ENCODE peak calls at places on chromosomes 13 and 19, in five cellular contexts. N is mucosa of descending colon, D is OCI-LY7, E is upper lobe of right lung, R is osteoblast. X is an unnamed sample. For H3K9me3, the result is how much of the 10 kb centered on the place peaks cover.

GRCh38 chr19:41784337-41785239 is 11.8 kb upstream of the CEACAM3 start:
- DNase-seq in N (peak), D (no peak), E (no peak), R (no peak), X (no peak)

GRCh38 chr13:27283906-27284523 is 13.4 kb downstream of the RASL11A start:
- DNase-seq in N (peak), D (peak), E (no peak), R (no peak), X (no peak)

GRCh38 chr13:39394811-39395685 is 207.9 kb downstream of the LHFPL6 start:
- DNase-seq in N (no peak), D (no peak), E (no peak), R (no peak), X (no peak)

GRCh38 chr19:35293733-35294309 is 1.9 kb downstream of the MAG start:
- DNase-seq in N (no peak), D (no peak), E (no peak), R (peak), X (no peak)

GRCh38 chr19:41872384-41872774 is 4.7 kb upstream of the CD79A start:
- DNase-seq in N (no peak), D (no peak), E (no peak), R (no peak), X (no peak)

GRCh38 chr13:66809496-66809895 is 420.6 kb downstream of the PCDH9 start:
- DNase-seq in N (no peak), D (no peak), E (no peak), R (no peak), X (no peak)

GRCh38 chr19:45814851-45815481 is at the start of gene RSPH6A:
- DNase-seq in N (no peak), D (no peak), E (no peak), R (peak), X (no peak)

GRCh38 chr19:45569619-45570421 is 14.8 kb downstream of the OPA3 start:
- DNase-seq in N (peak), D (peak), E (no peak), R (no peak), X (no peak)

GRCh38 chr13:114107686-114108081 is 24.7 kb downstream of the RASA3 start:
- DNase-seq in N (peak), D (no peak), E (peak), R (peak), X (no peak)

GRCh38 chr13:98454389-98454881 is 122.5 kb downstream of the STK24 start:
- DNase-seq in N (no peak), D (no peak), E (no peak), R (peak), X (no peak)

GRCh38 chr19:46660008-46660517 is 919 bp downstream of the DACT3 start:
- DNase-seq in N (peak), D (no peak), E (no peak), R (no peak), X (no peak)

GRCh38 chr13:23794267-23795161 is 94.7 kb downstream of the MIPEP start:
- DNase-seq in N (no peak), D (peak), E (no peak), R (no peak), X (no peak)

GRCh38 chr13:71830736-71831135 is 36.3 kb downstream of the DACH1 start:
- DNase-seq in N (no peak), D (no peak), E (no peak), R (no peak), X (no peak)

GRCh38 chr19:5200844-5201243 is 139.8 kb downstream of the PTPRS start:
- DNase-seq in N (no peak), D (no peak), E (no peak), R (no peak), X (no peak)

GRCh38 chr13:50693755-50694154 is 149.7 kb downstream of the DLEU7 start:
- DNase-seq in N (no peak), D (no peak), E (no peak), R (no peak), X (no peak)

GRCh38 chr13:39585219-39585618 is 17.8 kb downstream of the LHFPL6 start:
- DNase-seq in N (no peak), D (no peak), E (no peak), R (no peak), X (no peak)

GRCh38 chr13:37870895-37871550 is 1.5 kb upstream of the TRPC4 start:
- DNase-seq in N (no peak), D (no peak), E (no peak), R (peak), X (no peak)

GRCh38 chr13:99308481-99309087 is 1.4 kb upstream of the GPR183 start:
- DNase-seq in N (no peak), D (no peak), E (no peak), R (no peak), X (no peak)

GRCh38 chr13:25862156-25862555 is 189.7 kb downstream of the SHISA2 start:
- DNase-seq in N (no peak), D (no peak), E (no peak), R (no peak), X (no peak)

GRCh38 chr13:99948907-99949656 is 22.5 kb downstream of the ZIC5 start:
- DNase-seq in N (peak), D (no peak), E (no peak), R (no peak), X (no peak)

GRCh38 chr19:7177926-7178325 is 108.4 kb downstream of the ZNF557 start:
- DNase-seq in N (no peak), D (no peak), E (no peak), R (no peak), X (no peak)

GRCh38 chr13:75857291-75857690 is 221.2 kb downstream of the LMO7 start:
- DNase-seq in N (no peak), D (no peak), E (no peak), R (no peak), X (no peak)

GRCh38 chr19:4506449-4507149 is 11.7 kb downstream of the PLIN4 start:
- DNase-seq in N (no peak), D (no peak), E (no peak), R (peak), X (no peak)

GRCh38 chr13:113648218-113648615 is 9.8 kb downstream of the ATP4B start:
- DNase-seq in N (no peak), D (no peak), E (peak), R (peak), X (no peak)

GRCh38 chr19:38596057-38596981 is 21.4 kb downstream of the MAP4K1 start:
- DNase-seq in N (peak), D (no peak), E (peak), R (peak), X (no peak)

GRCh38 chr13:29566206-29566605 is 29.3 kb downstream of the SLC7A1 start:
- DNase-seq in N (no peak), D (no peak), E (no peak), R (no peak), X (no peak)

GRCh38 chr19:38661996-38662395 is 14.5 kb downstream of the ACTN4 start:
- DNase-seq in N (peak), D (no peak), E (no peak), R (peak), X (no peak)

GRCh38 chr19:19120308-19121156 is 17.7 kb downstream of the TMEM161A start:
- DNase-seq in N (peak), D (peak), E (no peak), R (peak), X (no peak)

GRCh38 chr19:30228726-30229523 is 143.3 kb upstream of the ZNF536 start:
- DNase-seq in N (no peak), D (no peak), E (no peak), R (peak), X (no peak)

GRCh38 chr19:30227661-30228112 is 144.5 kb upstream of the ZNF536 start:
- DNase-seq in N (peak), D (peak), E (peak), R (peak), X (no peak)

GRCh38 chr19:30227071-30227621 is 145.0 kb upstream of the ZNF536 start:
- DNase-seq in N (peak), D (no peak), E (no peak), R (no peak), X (no peak)

GRCh38 chr19:30229524-30230174 is 142.5 kb upstream of the ZNF536 start:
- DNase-seq in N (no peak), D (no peak), E (no peak), R (no peak), X (no peak)

DNA sequence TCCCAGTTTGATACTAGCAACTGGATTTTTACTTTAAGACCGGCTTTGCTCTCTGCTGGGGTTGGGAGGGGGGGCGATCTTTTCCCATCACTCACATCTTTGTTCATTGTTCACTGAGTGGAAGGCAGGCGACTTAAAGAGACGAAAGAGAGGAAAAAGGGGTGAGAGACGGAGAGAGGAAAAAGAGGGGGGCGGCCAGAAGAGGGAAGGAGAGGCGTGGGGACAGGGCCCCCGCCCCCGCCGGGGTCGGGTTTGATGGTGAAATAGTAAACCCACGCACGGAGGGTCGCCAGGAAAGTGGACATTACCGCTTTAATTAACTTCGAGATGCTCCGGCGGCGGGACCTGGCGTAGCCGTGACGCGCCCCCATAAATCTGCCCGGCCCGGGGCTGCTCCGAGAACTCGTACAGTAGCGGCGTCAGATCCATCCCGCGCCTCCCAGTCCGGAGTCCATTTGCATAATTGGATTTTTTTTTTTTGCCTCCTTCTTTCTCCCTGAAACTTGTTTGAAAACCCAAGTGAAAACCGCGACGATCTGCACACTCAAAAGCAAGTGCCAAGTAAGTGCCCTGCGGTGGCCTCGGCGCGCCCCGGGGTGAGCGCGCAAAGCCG is 144.0 kb upstream of the ZNF536 start:
- DNase-seq in N (peak), D (no peak), E (no peak), R (no peak), X (no peak)
- H3K4me3 ChIP-seq in N (no peak), D (no peak), E (peak), R (peak), X (peak)

GRCh38 chr19:2041436-2041685 is 9.7 kb downstream of the MKNK2 start:
- DNase-seq in N (no peak), D (no peak), E (no peak), R (peak), X (no peak)

GRCh38 chr19:2043864-2044708 is 7.0 kb downstream of the MKNK2 start:
- DNase-seq in N (no peak), D (peak), E (no peak), R (peak), X (no peak)

GRCh38 chr19:2041686-2042484 is 9.2 kb downstream of the MKNK2 start:
- DNase-seq in N (peak), D (peak), E (peak), R (peak), X (peak)

GRCh38 chr19:2043269-2043641 is 7.8 kb downstream of the MKNK2 start:
- DNase-seq in N (no peak), D (no peak), E (peak), R (peak), X (no peak)

DNA sequence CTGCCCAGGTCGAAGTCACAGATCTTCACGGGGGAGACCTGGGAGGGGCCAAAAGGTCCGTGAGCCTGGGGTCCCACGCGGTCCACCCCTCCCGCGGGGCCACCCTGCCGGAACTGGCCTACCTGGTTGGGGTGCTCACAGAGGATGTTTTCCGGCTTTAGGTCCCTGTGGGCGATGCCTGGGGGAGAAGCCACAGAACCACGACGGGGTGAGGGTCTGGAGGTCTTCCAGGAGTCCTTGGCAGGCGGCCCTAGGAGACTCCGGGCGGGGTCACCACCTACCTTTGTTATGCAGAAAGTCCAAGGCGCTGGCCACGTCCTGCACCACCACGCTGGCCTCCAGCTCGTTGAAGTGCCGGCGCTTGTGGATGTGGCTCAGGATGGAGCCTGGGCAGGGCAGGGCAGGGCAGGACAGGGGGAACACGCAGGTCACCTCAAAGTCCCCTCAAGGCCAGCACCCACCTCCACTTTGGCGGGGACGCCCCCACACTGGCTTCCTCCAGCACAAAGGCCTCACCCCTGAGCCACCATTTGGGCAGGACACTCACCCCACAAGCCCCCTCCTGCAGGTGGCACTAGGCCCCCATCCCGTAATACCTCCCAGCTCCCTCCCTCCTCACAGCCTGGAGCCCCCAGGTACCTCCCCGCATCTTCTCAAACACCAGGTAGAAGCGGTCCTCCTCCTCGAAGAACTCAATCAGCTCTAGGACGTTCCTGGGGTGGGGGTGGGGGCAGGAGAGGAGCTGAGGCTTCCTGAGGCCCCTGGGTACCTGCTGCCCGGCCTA is 8.4 kb downstream of the MKNK2 start:
- DNase-seq in N (peak), D (no peak), E (peak), R (peak), X (no peak)
- H3K9me3 ChIP-seq in N (under half), D (under half), E (under half), R (under half), X (under half)

DNA sequence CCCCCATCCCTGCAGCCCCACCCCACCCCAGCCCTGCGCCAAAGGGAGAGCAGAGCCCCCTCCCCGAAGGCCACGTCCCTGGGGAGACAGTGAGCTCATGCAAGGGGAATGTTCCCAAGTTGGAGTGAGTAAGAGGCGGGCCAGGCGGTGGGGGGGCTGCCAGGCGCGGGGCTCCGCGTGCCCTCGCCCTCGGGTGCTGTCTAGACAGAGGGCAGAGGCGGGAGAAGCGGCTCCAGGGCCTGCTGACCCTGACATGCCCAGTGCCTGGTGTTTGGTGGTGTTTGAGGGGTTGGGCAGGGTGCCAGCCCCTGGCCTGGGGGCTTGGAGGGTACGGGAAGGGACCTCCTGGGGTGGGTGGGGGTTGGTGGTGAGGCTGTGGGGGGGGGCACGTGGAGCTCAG is 1.0 kb downstream of the FSTL3 start:
- DNase-seq in N (peak), D (no peak), E (peak), R (peak), X (peak)
- H3K4me3 ChIP-seq in N (no peak), D (no peak), E (peak), R (peak), X (peak)

DNA sequence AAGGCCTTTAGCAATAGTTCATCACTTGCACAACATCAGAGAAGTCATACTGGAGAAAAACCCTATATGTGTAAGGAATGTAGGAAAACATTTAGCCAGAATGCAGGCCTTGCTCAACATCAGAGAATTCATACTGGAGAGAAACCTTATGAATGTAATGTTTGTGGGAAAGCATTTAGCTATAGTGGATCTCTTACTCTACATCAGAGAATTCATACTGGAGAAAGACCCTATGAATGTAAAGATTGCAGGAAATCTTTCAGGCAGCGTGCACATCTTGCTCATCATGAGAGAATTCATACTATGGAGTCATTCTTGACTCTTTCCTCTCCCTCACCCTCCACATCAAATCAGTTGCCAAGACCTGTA is 19.8 kb downstream of the ZNF583 start:
- DNase-seq in N (no peak), D (no peak), E (no peak), R (no peak), X (no peak)
- H3K9me3 ChIP-seq in N (half or more), D (half or more), E (half or more), R (under half), X (half or more)

GRCh38 chr13:36778083-36778671 is 40.8 kb upstream of the RFXAP start:
- DNase-seq in N (no peak), D (no peak), E (no peak), R (no peak), X (no peak)
- H3K4me3 ChIP-seq in N (no peak), D (no peak), E (no peak), R (no peak), X (no peak)

GRCh38 chr19:36524617-36525016 is 3.5 kb downstream of the ZNF260 start:
- DNase-seq in N (no peak), D (no peak), E (no peak), R (no peak), X (no peak)
- H3K9me3 ChIP-seq in N (half or more), D (under half), E (under half), R (under half), X (under half)

GRCh38 chr19:2151339-2152229 is at the start of gene AP3D1:
- DNase-seq in N (peak), D (peak), E (peak), R (peak), X (peak)
- H3K4me3 ChIP-seq in N (peak), D (peak), E (peak), R (peak), X (peak)

GRCh38 chr19:52095172-52096014 is at the start of gene ZNF841:
- DNase-seq in N (peak), D (no peak), E (peak), R (peak), X (peak)
- H3K9me3 ChIP-seq in N (half or more), D (under half), E (under half), R (under half), X (under half)